ENCODE peak calls at places on chromosomes 2 and 18, in eight cellular contexts. V, G, C, W, L, S, F and K are unnamed samples.

GRCh38 chr18:80175451-80176235 is 66.6 kb downstream of the ADNP2 start:
- DNase-seq in V (no peak), G (no peak), C (no peak), W (no peak), L (no peak), S (no peak), F (no peak), K (no peak)

GRCh38 chr2:67650292-67651133 is 253.4 kb downstream of the ETAA1 start:
- DNase-seq in V (peak), G (peak), C (no peak), W (peak), L (peak), S (peak), F (peak), K (no peak)

GRCh38 chr2:126838718-126838985 is 60.0 kb upstream of the TEX51 start:
- DNase-seq in V (no peak), G (no peak), C (no peak), W (no peak), L (no peak), S (no peak), F (no peak), K (no peak)

GRCh38 chr2:31944828-31945571 is 65.8 kb downstream of the MEMO1 start:
- DNase-seq in V (no peak), G (no peak), C (no peak), W (no peak), L (no peak), S (no peak), F (no peak), K (no peak)

GRCh38 chr18:64002581-64002980 is 32.7 kb downstream of the SERPINB8 start:
- DNase-seq in V (no peak), G (no peak), C (no peak), W (no peak), L (no peak), S (no peak), F (no peak), K (no peak)

GRCh38 chr2:71893646-71894045 is 254.0 kb downstream of the CYP26B1 start:
- DNase-seq in V (no peak), G (no peak), C (no peak), W (no peak), L (no peak), S (no peak), F (no peak), K (no peak)

GRCh38 chr2:33133436-33133835 is 186.7 kb downstream of the LTBP1 start:
- DNase-seq in V (no peak), G (no peak), C (no peak), W (no peak), L (no peak), S (no peak), F (no peak), K (no peak)

GRCh38 chr2:120747281-120747680 is 11.6 kb downstream of the GLI2 start:
- DNase-seq in V (no peak), G (no peak), C (no peak), W (no peak), L (no peak), S (peak), F (no peak), K (no peak)

GRCh38 chr18:75790821-75791220 is 363.3 kb upstream of the SMIM21 start:
- DNase-seq in V (no peak), G (no peak), C (no peak), W (no peak), L (no peak), S (no peak), F (no peak), K (no peak)

GRCh38 chr2:235257590-235257989 is 236.3 kb upstream of the AGAP1 start:
- DNase-seq in V (no peak), G (no peak), C (no peak), W (no peak), L (no peak), S (no peak), F (no peak), K (no peak)

GRCh38 chr2:108586631-108587030 is 52.4 kb downstream of the LIMS1 start:
- DNase-seq in V (no peak), G (no peak), C (no peak), W (no peak), L (no peak), S (no peak), F (no peak), K (no peak)

GRCh38 chr2:30362468-30363081 is 84.5 kb upstream of the LCLAT1 start:
- DNase-seq in V (no peak), G (no peak), C (no peak), W (peak), L (no peak), S (no peak), F (no peak), K (no peak)

GRCh38 chr18:23938901-23939341 is 75.6 kb upstream of the TTC39C start:
- DNase-seq in V (no peak), G (no peak), C (no peak), W (no peak), L (no peak), S (no peak), F (no peak), K (no peak)

GRCh38 chr2:200702044-200702443 is 109.7 kb upstream of the BZW1 start:
- DNase-seq in V (no peak), G (no peak), C (no peak), W (no peak), L (no peak), S (no peak), F (no peak), K (no peak)

GRCh38 chr2:54864727-54865126 is 141.3 kb downstream of the EML6 start:
- DNase-seq in V (no peak), G (no peak), C (no peak), W (no peak), L (no peak), S (no peak), F (no peak), K (no peak)

GRCh38 chr2:234678721-234679120 is 181.8 kb upstream of the ARL4C start:
- DNase-seq in V (no peak), G (no peak), C (no peak), W (no peak), L (no peak), S (no peak), F (no peak), K (no peak)

GRCh38 chr2:173231042-173231441 is 123.6 kb upstream of the CDCA7 start:
- DNase-seq in V (peak), G (no peak), C (no peak), W (no peak), L (no peak), S (no peak), F (peak), K (no peak)

GRCh38 chr2:181570833-181571661 is 85.9 kb downstream of the CERKL start:
- DNase-seq in V (no peak), G (no peak), C (no peak), W (no peak), L (no peak), S (no peak), F (no peak), K (no peak)

GRCh38 chr18:75290737-75291358 is 80.3 kb downstream of the TSHZ1 start:
- DNase-seq in V (no peak), G (no peak), C (no peak), W (no peak), L (no peak), S (no peak), F (peak), K (no peak)

GRCh38 chr2:36333350-36334012 is 22.1 kb upstream of the CRIM1 start:
- DNase-seq in V (no peak), G (no peak), C (no peak), W (no peak), L (no peak), S (no peak), F (no peak), K (no peak)

GRCh38 chr2:145460151-145460550 is 940.2 kb upstream of the ZEB2 start:
- DNase-seq in V (no peak), G (no peak), C (no peak), W (no peak), L (no peak), S (no peak), F (no peak), K (no peak)

GRCh38 chr2:119112230-119112629 is 46.3 kb downstream of the C1QL2 start:
- DNase-seq in V (no peak), G (no peak), C (no peak), W (no peak), L (no peak), S (no peak), F (no peak), K (no peak)

GRCh38 chr2:237208373-237209045 is 122.8 kb downstream of the COPS8 start:
- DNase-seq in V (no peak), G (no peak), C (no peak), W (no peak), L (no peak), S (no peak), F (no peak), K (no peak)

GRCh38 chr18:72091369-72091768 is 452.8 kb downstream of the CBLN2 start:
- DNase-seq in V (no peak), G (no peak), C (no peak), W (no peak), L (no peak), S (no peak), F (no peak), K (no peak)

GRCh38 chr2:218887079-218887478 is 6.4 kb downstream of the WNT10A start:
- DNase-seq in V (no peak), G (no peak), C (no peak), W (no peak), L (no peak), S (no peak), F (no peak), K (no peak)

GRCh38 chr2:80086831-80087230 is 217.7 kb downstream of the LRRTM1 start:
- DNase-seq in V (no peak), G (peak), C (no peak), W (peak), L (no peak), S (no peak), F (no peak), K (no peak)